ENCODE peak calls at places on chromosomes 11 and 22, in four cellular contexts. F is myocyte, C is epithelial cell of proximal tubule, U is tibial nerve. O is an unnamed sample.

GRCh38 chr22:41732096-41732772 is 32.9 kb downstream of the MEI1 start:
- DNase-seq in F (no peak), C (no peak), U (no peak), O (no peak)

GRCh38 chr11:34379081-34379480 is 21.3 kb upstream of the ABTB2 start:
- DNase-seq in F (no peak), C (no peak), U (no peak), O (peak)

GRCh38 chr11:86101941-86102407 is 33.1 kb upstream of the PICALM start:
- DNase-seq in F (no peak), C (peak), U (no peak), O (no peak)

GRCh38 chr11:68038226-68038717 is 553 bp upstream of the TCIRG1 start:
- DNase-seq in F (peak), C (no peak), U (no peak), O (no peak)

GRCh38 chr22:17931400-17931825 is 92.9 kb downstream of the MICAL3 start:
- DNase-seq in F (peak), C (no peak), U (no peak), O (peak)

GRCh38 chr22:23752090-23752691 is 1.3 kb upstream of the ZNF70 start:
- DNase-seq in F (no peak), C (no peak), U (no peak), O (no peak)

GRCh38 chr22:46580940-46581579 is 39.1 kb upstream of the GRAMD4 start:
- DNase-seq in F (no peak), C (no peak), U (no peak), O (no peak)

GRCh38 chr11:94623120-94623735 is 56.1 kb downstream of the PIWIL4 start:
- DNase-seq in F (peak), C (no peak), U (peak), O (peak)

GRCh38 chr22:49774499-49775151 is 53.0 kb downstream of the BRD1 start:
- DNase-seq in F (no peak), C (no peak), U (no peak), O (no peak)

GRCh38 chr11:70397983-70398833 is at the start of gene CTTN:
- DNase-seq in F (peak), C (peak), U (peak), O (peak)

O was measured in HT1080.